ENCODE peak calls at places on chromosomes 13 and 19, in four cellular contexts. G, V, J and Q are unnamed samples.

GRCh38 chr13:59700281-59700680 is 463.4 kb downstream of the DIAPH3 start:
- DNase-seq in V (no peak), J (no peak), G (no peak), Q (no peak)

GRCh38 chr13:51479199-51479523 is 26.3 kb upstream of the INTS6 start:
- DNase-seq in V (peak), J (no peak), G (peak), Q (no peak)

GRCh38 chr13:60538566-60538965 is 141.5 kb downstream of the TDRD3 start:
- DNase-seq in G (no peak), V (no peak), J (no peak), Q (no peak)

GRCh38 chr13:60617863-60618733 is 221.1 kb downstream of the TDRD3 start:
- DNase-seq in V (no peak), G (peak), J (no peak), Q (peak)

GRCh38 chr19:45385392-45386221 is 15.2 kb upstream of the ERCC2 start:
- DNase-seq in G (no peak), J (no peak), V (no peak), Q (peak)

GRCh38 chr13:79393564-79394249 is 12.3 kb downstream of the RBM26 start:
- DNase-seq in V (peak), G (no peak), J (no peak), Q (no peak)

GRCh38 chr13:50993908-50994307 is 84.3 kb downstream of the RNASEH2B start:
- DNase-seq in G (peak), V (peak), J (no peak), Q (no peak)

GRCh38 chr13:111474136-111475002 is 153.9 kb downstream of the TEX29 start:
- DNase-seq in V (peak), G (peak), J (peak), Q (peak)

GRCh38 chr13:25178070-25178469 is 6.0 kb upstream of the AMER2 start:
- DNase-seq in G (no peak), J (no peak), V (no peak), Q (no peak)

GRCh38 chr13:36432106-36432544 is at the start of gene CCNA1:
- DNase-seq in V (no peak), J (peak), G (no peak), Q (peak)

DNA sequence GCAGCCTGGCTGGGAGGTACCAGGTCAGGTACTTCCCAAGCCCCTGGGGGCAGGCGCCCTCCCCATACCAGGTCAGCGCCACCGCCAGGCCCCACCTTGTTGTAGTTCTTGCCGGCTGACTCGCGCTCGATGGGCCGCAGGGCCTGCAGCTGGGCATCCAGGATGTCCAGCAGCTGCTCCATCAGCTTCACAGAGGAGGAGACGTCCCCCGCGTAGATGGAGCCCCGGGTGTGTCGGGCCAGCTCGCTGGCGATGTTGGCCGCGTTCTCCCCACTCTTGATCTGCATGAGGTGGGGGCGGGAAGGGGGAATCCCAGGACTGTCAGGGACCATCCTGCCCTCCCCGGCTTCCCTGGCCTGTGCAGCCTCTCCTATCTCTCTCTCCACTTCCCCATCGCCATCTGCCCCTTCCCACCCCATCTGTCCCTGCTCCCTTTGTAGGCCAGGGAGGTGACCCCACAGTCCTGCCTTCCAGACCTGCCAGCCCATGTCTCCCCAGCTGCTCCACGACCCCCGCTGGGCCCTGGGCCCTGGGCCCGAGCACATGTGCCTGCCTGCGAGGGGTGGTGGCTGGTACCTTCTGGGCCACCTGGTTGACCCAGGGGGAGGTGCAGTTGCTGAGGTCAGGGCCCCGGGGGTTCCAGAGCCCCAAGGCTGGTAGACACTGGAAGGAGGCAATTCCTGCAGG is 23.8 kb upstream of the ASF1B start:
- DNase-seq in G (no peak), J (no peak), V (no peak), Q (no peak)
- H2BK12ac ChIP-seq in G (no peak), J (no peak), V (no peak), Q (no peak)

GRCh38 chr13:20359335-20359734 is 127.2 kb upstream of the GJB6 start:
- DNase-seq in G (peak), J (no peak), V (peak), Q (no peak)
- H3K14ac ChIP-seq in G (no peak), J (no peak), V (no peak), Q (no peak)

GRCh38 chr19:18933297-18933696 is 7.7 kb downstream of the HOMER3 start:
- DNase-seq in G (no peak), V (no peak), J (no peak), Q (no peak)
- H2BK12ac ChIP-seq in G (no peak), V (no peak), J (no peak), Q (no peak)

GRCh38 chr19:2328401-2329161 is at the start of the genes LSM7 and SPPL2B:
- DNase-seq in J (peak), G (peak), V (peak), Q (peak)

GRCh38 chr19:2329528-2329927 is 1.0 kb downstream of the SPPL2B start:
- DNase-seq in G (no peak), V (no peak), J (peak), Q (no peak)

GRCh38 chr19:2330255-2330631 is 1.8 kb downstream of the SPPL2B start:
- DNase-seq in V (no peak), G (no peak), J (no peak), Q (no peak)

GRCh38 chr19:2327773-2328400 is 499 bp downstream of the LSM7 start:
- DNase-seq in V (peak), G (peak), J (peak), Q (peak)

DNA sequence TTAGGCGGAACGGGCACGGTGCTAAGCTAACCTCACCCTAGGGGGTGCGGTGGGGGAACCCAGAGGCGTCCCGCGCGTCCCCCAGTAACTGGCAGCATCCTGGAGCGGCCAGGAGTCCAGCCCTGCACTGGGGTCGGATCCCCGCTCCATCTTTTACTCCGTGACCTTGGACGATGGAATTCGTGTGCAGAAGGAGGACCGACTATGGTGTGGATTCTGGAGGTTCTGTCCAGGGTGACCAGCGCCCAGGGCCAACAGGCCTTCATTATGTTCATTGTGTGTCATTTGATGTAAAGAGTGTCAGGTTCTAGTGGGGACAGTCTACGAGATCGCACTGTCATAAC is 650 bp downstream of the SPPL2B start:
- DNase-seq in G (no peak), J (no peak), V (no peak), Q (no peak)
- H3K14ac ChIP-seq in G (no peak), J (peak), V (peak), Q (peak)

GRCh38 chr19:15125232-15126067 is 18.2 kb downstream of the SYDE1 start:
- DNase-seq in J (peak), G (peak), V (peak), Q (peak)
- H2BK12ac ChIP-seq in J (no peak), G (peak), V (no peak), Q (no peak)

GRCh38 chr13:110128546-110128945 is 178.4 kb downstream of the COL4A1 start:
- DNase-seq in V (no peak), J (no peak), G (no peak), Q (no peak)

GRCh38 chr13:110129076-110129475 is 177.9 kb downstream of the COL4A1 start:
- DNase-seq in G (no peak), V (no peak), J (no peak), Q (no peak)

GRCh38 chr13:110129539-110130186 is 177.3 kb downstream of the COL4A1 start:
- DNase-seq in J (no peak), G (no peak), V (no peak), Q (no peak)

GRCh38 chr13:110126391-110126961 is 180.5 kb downstream of the COL4A1 start:
- DNase-seq in G (peak), V (peak), J (peak), Q (peak)

DNA sequence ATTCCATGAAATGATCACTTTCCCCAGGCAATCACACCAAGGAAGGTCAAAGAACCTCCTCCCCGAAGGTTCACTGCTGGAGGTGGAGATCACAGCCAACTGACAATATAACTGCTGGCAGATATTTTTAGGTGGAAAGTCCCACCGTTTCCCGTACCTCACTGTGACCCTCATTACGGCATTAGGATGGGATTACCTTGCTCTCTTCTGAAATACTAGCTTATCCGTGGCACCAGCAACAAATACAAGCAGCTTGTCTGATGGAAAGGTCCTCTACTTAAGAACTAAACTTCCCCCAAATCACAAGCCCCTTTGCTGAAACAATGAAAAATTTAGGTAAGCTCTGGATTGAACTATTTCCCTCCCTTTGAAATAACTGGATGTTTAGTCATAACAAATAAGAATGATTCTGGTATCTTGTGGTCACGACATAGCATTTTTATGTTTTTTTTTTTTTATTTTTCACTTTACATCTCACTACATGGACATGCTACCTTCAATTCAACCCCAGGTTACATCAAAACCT is 178.9 kb downstream of the COL4A1 start:
- DNase-seq in V (no peak), G (no peak), J (no peak), Q (no peak)
- H3K14ac ChIP-seq in V (no peak), G (no peak), J (no peak), Q (no peak)

GRCh38 chr13:113028336-113029060 is 59.5 kb downstream of the MCF2L start:
- DNase-seq in G (no peak), V (no peak), J (no peak), Q (no peak)
- H2BK12ac ChIP-seq in G (no peak), V (no peak), J (peak), Q (no peak)

GRCh38 chr19:13055213-13056051 is 47.2 kb downstream of the LYL1 start:
- DNase-seq in G (peak), V (no peak), J (no peak), Q (peak)
- H3K14ac ChIP-seq in G (no peak), V (peak), J (no peak), Q (no peak)

DNA sequence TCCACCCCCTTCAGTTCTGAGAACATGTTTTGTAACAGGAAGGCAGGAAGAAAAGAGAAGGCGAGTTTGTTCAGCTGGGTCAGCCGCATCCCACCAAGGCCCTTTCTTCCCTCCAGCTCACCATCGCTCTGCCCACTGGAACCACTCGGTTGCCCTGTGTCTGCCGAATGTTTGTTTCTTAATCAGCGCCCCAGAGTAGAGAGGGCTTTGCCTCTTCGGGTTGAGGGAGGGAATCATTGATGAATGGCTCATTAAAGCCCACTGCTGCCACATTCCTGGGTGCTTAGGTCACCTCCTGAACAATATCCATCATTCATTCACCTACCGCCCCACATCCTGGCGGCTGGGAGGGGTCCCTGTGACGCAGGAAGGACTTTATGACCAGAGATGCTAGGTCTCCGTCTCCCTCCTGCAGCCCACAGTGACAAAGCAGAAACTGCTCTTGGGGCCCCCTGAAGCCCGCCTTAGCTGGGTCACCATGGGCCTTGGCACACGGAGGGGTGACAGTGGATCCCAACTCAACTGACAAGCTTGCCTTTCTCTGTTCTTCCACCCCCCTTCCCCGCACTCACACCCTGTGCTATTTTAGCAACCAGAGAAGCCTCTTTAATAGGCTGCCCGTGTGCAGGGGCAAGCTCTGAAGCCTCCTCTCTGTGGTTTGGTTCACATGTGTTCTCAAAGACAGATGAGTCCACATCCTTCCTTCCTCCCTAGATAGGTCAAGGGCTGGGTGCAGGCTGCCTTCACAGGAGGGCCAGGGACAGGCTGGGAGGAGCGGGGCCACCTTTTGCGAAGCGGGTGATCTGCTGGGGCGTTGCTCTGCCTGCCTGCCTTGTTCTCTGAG is 46.2 kb downstream of the ACTN4 start:
- DNase-seq in J (peak), G (peak), V (no peak), Q (peak)
- H2BK12ac ChIP-seq in J (peak), G (no peak), V (peak), Q (peak)

DNA sequence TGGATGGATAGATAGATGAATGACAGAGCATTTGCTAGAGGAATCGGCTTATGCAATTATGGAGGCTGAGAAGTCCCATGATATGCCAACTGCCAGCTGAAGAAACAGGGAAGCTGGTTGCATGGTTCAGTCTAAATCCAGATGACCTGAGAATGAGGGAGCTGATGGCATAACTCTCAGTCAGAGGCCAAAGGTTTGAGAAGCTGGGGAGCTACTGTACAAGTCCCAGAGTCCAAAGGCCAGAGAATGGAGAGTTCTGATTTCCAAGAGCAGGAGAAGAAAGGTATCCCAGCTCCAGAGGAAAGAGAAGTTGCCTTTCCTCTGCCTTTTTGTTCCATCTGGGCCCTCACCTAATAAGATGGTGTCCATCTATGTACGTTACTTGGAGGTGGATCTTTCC is 108.3 kb downstream of the CDK8 start:
- DNase-seq in J (no peak), V (no peak), G (no peak), Q (no peak)
- H3K14ac ChIP-seq in J (no peak), V (no peak), G (no peak), Q (no peak)